ENCODE peak calls at places on chromosomes 4 and X, in ten cellular contexts. Z is stimulated activated naive CD8-positive, alpha-beta T cell treated with anti-CD3 and anti-CD28 coated beads, Interleukin-15, Interleukin-2, amounts not matched to agents 100 U/mL and 50 U/mL, for 24 hours; R is fibroblast of the conjunctiva; E is CD8-positive, alpha-beta memory T cell; C is NCI-H1092; V is NCI-H774; X is immature natural killer cell; K is cardiac fibroblast; H is stimulated activated naive B cell treated with anti-CD40 and anti-IgM and Interleukin-4, amounts not matched to agents 10 μg/mL and 1 μg/mL and 100 μg/mL, for 72 hours; Q is activated naive CD8-positive, alpha-beta T cell treated with anti-CD3 and anti-CD28 coated beads, Interleukin-2, amount 50 U/mL, for 24 hours. P is an unnamed sample.

GRCh38 chr4:162163892-162164759 is at the start of gene FSTL5:
- DNase-seq in C (peak; percentile 12), Q (peak; percentile 45), K (peak; percentile 25), Z (peak; percentile 52), V (peak; percentile 78), H (peak; percentile 43), X (no peak), R (peak; percentile 21), E (no peak), P (peak; percentile 84)

GRCh38 chrX:36787787-36788186 is 220.4 kb upstream of the FAM47C start:
- DNase-seq in C (no peak), Q (no peak), E (no peak), K (no peak), H (no peak), R (no peak), X (no peak), V (no peak), Z (no peak), P (no peak)

GRCh38 chr4:182671231-182671630 is 246.0 kb downstream of the DCTD start:
- DNase-seq in R (no peak), V (no peak), Z (no peak), C (no peak), E (no peak), H (no peak), X (no peak), K (no peak), Q (no peak), P (no peak)

GRCh38 chr4:149932188-149932587 is 116.5 kb upstream of the IQCM start:
- DNase-seq in R (no peak), C (no peak), E (no peak), Q (no peak), K (no peak), H (no peak), Z (no peak), X (no peak), V (no peak), P (no peak)

GRCh38 chrX:53009032-53009431 is 39.6 kb upstream of the GPR173 start:
- DNase-seq in R (no peak), H (no peak), E (no peak), C (no peak), K (no peak), Z (no peak), V (no peak), Q (no peak), X (no peak), P (no peak)

GRCh38 chrX:17689971-17690409 is 47.3 kb upstream of the SCML1 start:
- DNase-seq in E (peak; percentile 7), Z (peak; percentile 33), H (peak; percentile 2), C (peak; percentile 78), X (no peak), V (peak; percentile 47), Q (peak; percentile 29), K (peak; percentile 71), R (peak; percentile 64), P (no peak)

GRCh38 chr4:3402409-3403103 is 39.2 kb upstream of the HGFAC start:
- DNase-seq in K (peak; percentile 27), V (no peak), X (no peak), C (no peak), R (no peak), Q (no peak), H (no peak), E (no peak), Z (no peak), P (peak; percentile 63)

GRCh38 chrX:145820825-145821224 is 3.2 kb downstream of the SLITRK2 start:
- DNase-seq in K (no peak), C (no peak), E (no peak), H (no peak), R (no peak), Q (no peak), Z (no peak), X (no peak), V (no peak), P (no peak)

GRCh38 chr4:26992657-26993361 is 132.2 kb downstream of the STIM2 start:
- DNase-seq in C (no peak), V (no peak), K (peak; percentile 95), H (peak; percentile 55), X (no peak), Q (peak; percentile 42), R (no peak), Z (peak; percentile 44), E (no peak), P (no peak)

GRCh38 chr4:21882050-21882839 is 66.3 kb downstream of the KCNIP4 start:
- DNase-seq in X (no peak), V (no peak), K (no peak), R (no peak), Q (no peak), H (no peak), C (no peak), E (no peak), Z (no peak), P (no peak)